ENCODE peak calls at places on chromosomes 5 and 9, in seven cellular contexts. K is NCI-H774; D is ovary; A is naive thymus-derived CD8-positive, alpha-beta T cell; R is mesothelial cell of epicardium; W is EL; I is hypothalamus. Z is an unnamed sample.

GRCh38 chr5:10632110-10632903 is 68.4 kb downstream of the ANKRD33B start:
- DNase-seq in K (no peak), D (no peak), A (no peak), R (no peak), W (peak; percentile 79), I (no peak), Z (peak; percentile 80)

GRCh38 chr5:77145666-77146065 is 58.6 kb upstream of the ZBED3 start:
- DNase-seq in K (no peak), D (no peak), A (no peak), R (no peak), W (peak; percentile 61), I (no peak), Z (no peak)

GRCh38 chr9:105205787-105206511 is 38.5 kb upstream of the SLC44A1 start:
- DNase-seq in K (no peak), D (peak; percentile 62), A (no peak), R (no peak), W (peak; percentile 74), I (no peak), Z (no peak)

GRCh38 chr5:16065810-16066209 is 113.8 kb downstream of the MARCHF11 start:
- DNase-seq in K (peak; percentile 2), D (no peak), A (no peak), R (no peak), W (peak; percentile 42), I (no peak), Z (no peak)

GRCh38 chr5:134567651-134568338 is 42.3 kb downstream of the JADE2 start:
- DNase-seq in K (no peak), D (peak; percentile 62), A (no peak), R (no peak), W (peak; percentile 87), I (no peak), Z (no peak)

GRCh38 chr5:107469485-107469884 is 201.3 kb downstream of the EFNA5 start:
- DNase-seq in K (no peak), D (no peak), A (no peak), R (no peak), W (peak; percentile 86), I (no peak), Z (no peak)

GRCh38 chr5:38500861-38501260 is 55.6 kb downstream of the LIFR start:
- DNase-seq in K (no peak), D (no peak), A (no peak), R (no peak), W (peak; percentile 70), I (no peak), Z (no peak)

GRCh38 chr9:16986441-16987387 is 116.2 kb upstream of the BNC2 start:
- DNase-seq in K (no peak), D (no peak), A (no peak), R (no peak), W (peak; percentile 37), I (no peak), Z (no peak)

GRCh38 chr9:124950050-124950718 is 9.3 kb upstream of the GOLGA1 start:
- DNase-seq in K (no peak), D (no peak), A (no peak), R (no peak), W (no peak), I (no peak), Z (peak; percentile 26)

GRCh38 chr5:139809331-139809810 is 13.8 kb downstream of the PSD2 start:
- DNase-seq in K (no peak), D (no peak), A (no peak), R (no peak), W (no peak), I (no peak), Z (no peak)

GRCh38 chr9:70484232-70485130 is 70.0 kb upstream of the KLF9 start:
- DNase-seq in K (peak; percentile 46), D (no peak), A (peak; percentile 33), R (no peak), W (peak; percentile 75), I (no peak), Z (peak; percentile 66)

GRCh38 chr5:34919077-34919476 is 3.6 kb downstream of the BRIX1 start:
- DNase-seq in K (no peak), D (no peak), A (no peak), R (no peak), W (no peak), I (no peak), Z (no peak)

GRCh38 chr9:116499986-116500871 is 186.9 kb upstream of the TRIM32 start:
- DNase-seq in K (no peak), D (no peak), A (no peak), R (no peak), W (peak; percentile 91), I (no peak), Z (no peak)

GRCh38 chr9:3480353-3480655 is 45.5 kb downstream of the RFX3 start:
- DNase-seq in K (no peak), D (no peak), A (no peak), R (no peak), W (no peak), I (no peak), Z (no peak)

GRCh38 chr9:27033815-27034403 is 28.4 kb upstream of the LRRC19 start:
- DNase-seq in K (peak; percentile 30), D (peak; percentile 18), A (peak; percentile 18), R (no peak), W (peak; percentile 53), I (no peak), Z (peak; percentile 48)

GRCh38 chr9:77714077-77714549 is 66.0 kb upstream of the GNA14 start:
- DNase-seq in K (no peak), D (no peak), A (no peak), R (no peak), W (peak; percentile 31), I (no peak), Z (no peak)

Z was measured in GM13977.